ENCODE peak calls at places on chromosome 12, in ten cellular contexts. One of them, this sample, is unnamed.

GRCh38 chr12:2682301-2683282 is 112.2 kb upstream of the FKBP4 start:
- DNase-seq in suprapubic skin: peak
- DNase-seq in AG10803: peak
- DNase-seq in brain microvascular endothelial cell: peak
- DNase-seq in mucosa of descending colon: no peak
- DNase-seq in fibroblast of lung: peak
- DNase-seq in tibial artery: no peak
- DNase-seq in hepatocyte: peak
- DNase-seq in IMR-90: peak
- DNase-seq in fibroblast of mammary gland: peak
- DNase-seq in this sample: no peak

GRCh38 chr12:10395390-10395998 is 5.7 kb upstream of the KLRK1 start:
- DNase-seq in suprapubic skin: no peak
- DNase-seq in AG10803: peak
- DNase-seq in brain microvascular endothelial cell: peak
- DNase-seq in mucosa of descending colon: no peak
- DNase-seq in fibroblast of lung: peak
- DNase-seq in tibial artery: peak
- DNase-seq in hepatocyte: peak
- DNase-seq in IMR-90: peak
- DNase-seq in fibroblast of mammary gland: peak
- DNase-seq in this sample: peak

GRCh38 chr12:94289551-94290312 is 141.4 kb downstream of the PLXNC1 start:
- DNase-seq in suprapubic skin: no peak
- DNase-seq in AG10803: peak
- DNase-seq in brain microvascular endothelial cell: peak
- DNase-seq in mucosa of descending colon: no peak
- DNase-seq in fibroblast of lung: peak
- DNase-seq in tibial artery: peak
- DNase-seq in hepatocyte: no peak
- DNase-seq in IMR-90: peak
- DNase-seq in fibroblast of mammary gland: peak
- DNase-seq in this sample: no peak

GRCh38 chr12:83161451-83161850 is 474.7 kb downstream of the TMTC2 start:
- DNase-seq in suprapubic skin: no peak
- DNase-seq in AG10803: peak
- DNase-seq in brain microvascular endothelial cell: peak
- DNase-seq in mucosa of descending colon: no peak
- DNase-seq in fibroblast of lung: no peak
- DNase-seq in tibial artery: no peak
- DNase-seq in hepatocyte: no peak
- DNase-seq in IMR-90: peak
- DNase-seq in fibroblast of mammary gland: peak
- DNase-seq in this sample: no peak

GRCh38 chr12:132260721-132261120 is 68.7 kb downstream of the GALNT9 start:
- DNase-seq in suprapubic skin: no peak
- DNase-seq in AG10803: no peak
- DNase-seq in brain microvascular endothelial cell: no peak
- DNase-seq in mucosa of descending colon: no peak
- DNase-seq in fibroblast of lung: no peak
- DNase-seq in tibial artery: no peak
- DNase-seq in hepatocyte: no peak
- DNase-seq in IMR-90: no peak
- DNase-seq in fibroblast of mammary gland: no peak
- DNase-seq in this sample: no peak

GRCh38 chr12:128613821-128614220 is 209.9 kb downstream of the SLC15A4 start:
- DNase-seq in suprapubic skin: no peak
- DNase-seq in AG10803: no peak
- DNase-seq in brain microvascular endothelial cell: no peak
- DNase-seq in mucosa of descending colon: no peak
- DNase-seq in fibroblast of lung: no peak
- DNase-seq in tibial artery: no peak
- DNase-seq in hepatocyte: no peak
- DNase-seq in IMR-90: no peak
- DNase-seq in fibroblast of mammary gland: no peak
- DNase-seq in this sample: no peak

GRCh38 chr12:98057701-98058100 is 457.7 kb upstream of the TMPO start:
- DNase-seq in suprapubic skin: no peak
- DNase-seq in AG10803: no peak
- DNase-seq in brain microvascular endothelial cell: no peak
- DNase-seq in mucosa of descending colon: no peak
- DNase-seq in fibroblast of lung: no peak
- DNase-seq in tibial artery: no peak
- DNase-seq in hepatocyte: no peak
- DNase-seq in IMR-90: no peak
- DNase-seq in fibroblast of mammary gland: no peak
- DNase-seq in this sample: no peak

GRCh38 chr12:107130830-107131760 is 37.7 kb upstream of the CRY1 start:
- DNase-seq in suprapubic skin: no peak
- DNase-seq in AG10803: no peak
- DNase-seq in brain microvascular endothelial cell: no peak
- DNase-seq in mucosa of descending colon: no peak
- DNase-seq in fibroblast of lung: no peak
- DNase-seq in tibial artery: no peak
- DNase-seq in hepatocyte: peak
- DNase-seq in IMR-90: no peak
- DNase-seq in fibroblast of mammary gland: no peak
- DNase-seq in this sample: no peak

GRCh38 chr12:100458191-100458590 is 15.5 kb upstream of the NR1H4 start:
- DNase-seq in suprapubic skin: no peak
- DNase-seq in AG10803: no peak
- DNase-seq in brain microvascular endothelial cell: no peak
- DNase-seq in mucosa of descending colon: no peak
- DNase-seq in fibroblast of lung: no peak
- DNase-seq in tibial artery: no peak
- DNase-seq in hepatocyte: no peak
- DNase-seq in IMR-90: no peak
- DNase-seq in fibroblast of mammary gland: no peak
- DNase-seq in this sample: no peak

GRCh38 chr12:7758346-7758745 is 6.7 kb upstream of the NANOGNB start:
- DNase-seq in suprapubic skin: no peak
- DNase-seq in AG10803: no peak
- DNase-seq in brain microvascular endothelial cell: no peak
- DNase-seq in mucosa of descending colon: no peak
- DNase-seq in fibroblast of lung: no peak
- DNase-seq in tibial artery: no peak
- DNase-seq in hepatocyte: no peak
- DNase-seq in IMR-90: no peak
- DNase-seq in fibroblast of mammary gland: no peak
- DNase-seq in this sample: no peak

DNA sequence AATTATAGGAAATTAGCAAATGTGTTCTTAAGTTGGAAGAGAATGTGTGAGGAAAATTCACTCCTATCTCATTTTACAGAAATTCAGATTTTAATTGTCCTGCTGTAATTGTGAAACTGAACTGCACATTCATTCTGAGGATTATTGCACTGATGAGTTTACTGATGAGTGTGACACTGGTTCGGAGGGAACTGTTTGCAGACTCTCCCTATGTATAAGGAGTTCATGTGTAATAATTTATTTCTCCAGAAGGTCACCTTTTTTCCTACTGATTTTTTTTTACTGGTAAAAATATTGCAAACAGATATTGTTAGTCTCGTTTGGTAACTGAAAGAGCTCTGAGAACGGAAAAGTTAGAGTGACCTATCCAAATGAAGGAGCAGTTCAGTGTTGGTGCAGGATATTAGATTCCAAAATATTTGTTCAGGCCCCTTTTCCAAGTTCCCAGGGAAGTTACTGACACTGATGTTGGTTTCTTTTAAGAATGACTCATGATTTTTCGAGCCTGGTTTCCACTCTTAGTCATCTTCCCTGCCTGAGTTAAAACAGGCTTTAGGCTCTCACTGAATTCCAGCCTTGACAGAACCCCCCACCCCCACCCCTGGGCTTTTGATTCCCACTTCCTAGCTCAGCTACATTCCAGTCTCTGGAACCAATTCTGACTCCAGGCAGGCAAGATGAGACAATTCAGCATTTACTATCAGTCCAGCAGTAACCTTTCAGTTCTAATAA is 18.4 kb downstream of the ANO6 start:
- DNase-seq in suprapubic skin: no peak
- DNase-seq in AG10803: peak
- DNase-seq in brain microvascular endothelial cell: peak
- DNase-seq in mucosa of descending colon: no peak
- DNase-seq in fibroblast of lung: peak
- DNase-seq in tibial artery: peak
- DNase-seq in hepatocyte: peak
- DNase-seq in IMR-90: peak
- DNase-seq in fibroblast of mammary gland: peak
- DNase-seq in this sample: peak
- H3K4me3 ChIP-seq in suprapubic skin: no peak
- H3K4me3 ChIP-seq in AG10803: peak
- H3K4me3 ChIP-seq in brain microvascular endothelial cell: no peak
- H3K4me3 ChIP-seq in mucosa of descending colon: no peak
- H3K4me3 ChIP-seq in fibroblast of lung: no peak
- H3K4me3 ChIP-seq in tibial artery: no peak
- H3K4me3 ChIP-seq in hepatocyte: no peak
- H3K4me3 ChIP-seq in IMR-90: no peak
- H3K4me3 ChIP-seq in fibroblast of mammary gland: peak
- H3K4me3 ChIP-seq in this sample: no peak

GRCh38 chr12:110176745-110177144 is 52.6 kb downstream of the IFT81 start:
- DNase-seq in suprapubic skin: no peak
- DNase-seq in AG10803: no peak
- DNase-seq in brain microvascular endothelial cell: peak
- DNase-seq in mucosa of descending colon: no peak
- DNase-seq in fibroblast of lung: peak
- DNase-seq in tibial artery: no peak
- DNase-seq in hepatocyte: peak
- DNase-seq in IMR-90: peak
- DNase-seq in fibroblast of mammary gland: peak
- DNase-seq in this sample: no peak
- H3K4me3 ChIP-seq in suprapubic skin: no peak
- H3K4me3 ChIP-seq in AG10803: no peak
- H3K4me3 ChIP-seq in brain microvascular endothelial cell: no peak
- H3K4me3 ChIP-seq in mucosa of descending colon: no peak
- H3K4me3 ChIP-seq in fibroblast of lung: no peak
- H3K4me3 ChIP-seq in tibial artery: no peak
- H3K4me3 ChIP-seq in hepatocyte: no peak
- H3K4me3 ChIP-seq in IMR-90: no peak
- H3K4me3 ChIP-seq in fibroblast of mammary gland: no peak
- H3K4me3 ChIP-seq in this sample: no peak

DNA sequence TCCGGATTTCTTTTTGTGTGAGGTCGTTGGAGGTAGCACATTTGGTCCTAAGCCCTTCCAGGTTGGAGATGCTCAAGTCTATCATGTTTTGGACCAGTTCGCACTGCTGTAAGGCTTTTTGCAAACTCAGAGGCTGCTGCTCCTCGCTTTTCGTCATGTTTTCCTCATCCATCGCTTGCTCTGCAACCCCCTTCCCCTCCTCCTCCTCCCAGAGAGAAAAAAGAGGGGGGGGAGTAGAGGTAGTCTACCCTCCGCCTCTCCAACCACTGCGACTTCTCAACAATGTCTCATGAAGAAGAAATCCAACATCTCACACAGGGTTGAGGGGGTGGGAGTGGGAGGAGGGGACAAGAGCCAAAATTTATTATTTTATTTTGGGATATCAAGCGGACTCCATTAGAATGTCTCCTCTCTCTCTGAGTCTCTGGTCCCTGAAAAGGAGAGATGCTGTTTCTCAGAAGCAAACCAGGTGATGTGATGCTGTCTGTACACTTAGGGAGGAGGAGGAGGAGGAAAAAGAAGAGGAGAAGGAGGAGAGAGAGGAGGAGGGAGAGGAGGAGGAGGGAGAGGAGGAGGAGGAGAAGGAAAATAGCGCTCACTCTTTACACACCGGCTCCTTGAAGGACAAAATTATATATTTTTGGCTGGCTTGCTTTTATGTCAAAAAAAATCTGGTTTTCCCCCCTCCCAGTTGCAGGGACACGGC is 553 bp downstream of the KSR2 start:
- DNase-seq in suprapubic skin: no peak
- DNase-seq in AG10803: no peak
- DNase-seq in brain microvascular endothelial cell: no peak
- DNase-seq in mucosa of descending colon: no peak
- DNase-seq in fibroblast of lung: no peak
- DNase-seq in tibial artery: no peak
- DNase-seq in hepatocyte: no peak
- DNase-seq in IMR-90: no peak
- DNase-seq in fibroblast of mammary gland: no peak
- DNase-seq in this sample: no peak
- H3K4me3 ChIP-seq in suprapubic skin: peak
- H3K4me3 ChIP-seq in AG10803: peak
- H3K4me3 ChIP-seq in brain microvascular endothelial cell: peak
- H3K4me3 ChIP-seq in mucosa of descending colon: peak
- H3K4me3 ChIP-seq in fibroblast of lung: peak
- H3K4me3 ChIP-seq in tibial artery: no peak
- H3K4me3 ChIP-seq in hepatocyte: peak
- H3K4me3 ChIP-seq in IMR-90: no peak
- H3K4me3 ChIP-seq in fibroblast of mammary gland: no peak
- H3K4me3 ChIP-seq in this sample: peak

DNA sequence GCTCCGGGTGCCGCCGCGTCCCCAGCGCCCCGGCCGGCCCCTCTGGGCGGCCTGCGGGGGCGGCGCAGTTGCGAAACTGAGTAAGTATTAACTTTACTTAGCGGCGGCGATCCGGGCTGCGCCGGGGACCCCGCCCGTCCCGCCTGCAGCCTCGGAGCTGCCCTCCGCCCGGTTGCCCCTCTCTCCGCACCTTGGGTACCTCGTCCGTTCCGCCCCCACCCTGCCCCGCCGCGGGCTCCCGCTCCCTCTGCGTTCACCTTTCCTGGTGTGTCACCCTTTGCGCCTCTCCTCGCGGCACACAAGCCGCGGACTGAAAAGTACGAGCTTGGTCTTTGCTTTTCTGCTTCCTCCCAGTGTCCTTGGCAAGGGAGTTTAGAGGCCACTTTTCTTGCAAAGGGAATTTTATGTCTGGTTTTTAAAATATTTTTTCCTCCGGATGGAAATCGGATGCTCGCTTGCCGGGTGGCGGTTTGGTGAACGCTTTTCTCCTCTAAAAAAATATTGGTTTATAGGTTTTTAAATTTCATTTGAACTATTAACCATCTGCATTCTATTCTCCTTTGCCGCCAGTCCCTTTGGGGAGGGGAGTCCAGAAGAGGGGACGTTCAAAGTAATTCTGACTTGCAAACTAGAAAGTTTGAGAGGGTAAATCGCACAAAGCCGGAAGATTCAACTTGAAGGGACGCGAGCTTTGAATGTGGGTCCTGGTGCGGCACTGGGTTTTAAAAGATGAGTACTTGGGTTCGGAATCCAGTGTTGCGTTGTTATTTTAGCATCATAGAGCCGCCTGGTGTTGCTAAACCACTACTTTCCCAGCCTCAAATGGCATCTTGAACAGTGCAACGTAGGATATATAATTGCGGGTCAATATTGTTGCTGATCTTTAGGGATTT is 833 bp downstream of the RASSF8 start:
- DNase-seq in suprapubic skin: no peak
- DNase-seq in AG10803: peak
- DNase-seq in brain microvascular endothelial cell: peak
- DNase-seq in mucosa of descending colon: peak
- DNase-seq in fibroblast of lung: peak
- DNase-seq in tibial artery: peak
- DNase-seq in hepatocyte: peak
- DNase-seq in IMR-90: peak
- DNase-seq in fibroblast of mammary gland: peak
- DNase-seq in this sample: no peak
- H3K4me3 ChIP-seq in suprapubic skin: peak
- H3K4me3 ChIP-seq in AG10803: peak
- H3K4me3 ChIP-seq in brain microvascular endothelial cell: peak
- H3K4me3 ChIP-seq in mucosa of descending colon: peak
- H3K4me3 ChIP-seq in fibroblast of lung: peak
- H3K4me3 ChIP-seq in tibial artery: peak
- H3K4me3 ChIP-seq in hepatocyte: peak
- H3K4me3 ChIP-seq in IMR-90: peak
- H3K4me3 ChIP-seq in fibroblast of mammary gland: peak
- H3K4me3 ChIP-seq in this sample: peak

GRCh38 chr12:8989425-8989824 is at the start of gene KLRG1:
- DNase-seq in suprapubic skin: no peak
- DNase-seq in AG10803: no peak
- DNase-seq in brain microvascular endothelial cell: no peak
- DNase-seq in mucosa of descending colon: no peak
- DNase-seq in fibroblast of lung: no peak
- DNase-seq in tibial artery: no peak
- DNase-seq in hepatocyte: no peak
- DNase-seq in IMR-90: no peak
- DNase-seq in fibroblast of mammary gland: no peak
- DNase-seq in this sample: no peak
- H3K4me3 ChIP-seq in suprapubic skin: no peak
- H3K4me3 ChIP-seq in AG10803: no peak
- H3K4me3 ChIP-seq in brain microvascular endothelial cell: no peak
- H3K4me3 ChIP-seq in mucosa of descending colon: no peak
- H3K4me3 ChIP-seq in fibroblast of lung: no peak
- H3K4me3 ChIP-seq in tibial artery: no peak
- H3K4me3 ChIP-seq in hepatocyte: no peak
- H3K4me3 ChIP-seq in IMR-90: no peak
- H3K4me3 ChIP-seq in fibroblast of mammary gland: no peak
- H3K4me3 ChIP-seq in this sample: no peak

This sample was measured in epithelial cell of proximal tubule.